ENCODE peak calls at places on chromosome 20, in ten cellular contexts. I, Z, A, H, R, F, G, J, U and W are unnamed samples.

GRCh38 chr20:51481311-51481997 is 61.1 kb downstream of the NFATC2 start:
- DNase-seq in U (no peak), G (no peak), A (no peak), F (no peak), J (no peak), R (no peak), I (no peak), H (no peak), Z (no peak), W (no peak)

GRCh38 chr20:45985573-45985972 is 13.6 kb upstream of the ZNF335 start:
- DNase-seq in A (no peak), J (no peak), R (no peak), F (no peak), U (no peak), G (no peak), Z (peak; percentile 56), H (peak; percentile 21), I (no peak), W (no peak)

GRCh38 chr20:58847483-58847882 is 3.2 kb downstream of the GNAS-AS1 start:
- DNase-seq in F (no peak), G (no peak), A (no peak), H (no peak), U (no peak), I (no peak), R (no peak), J (no peak), Z (no peak), W (no peak)

GRCh38 chr20:53004267-53004813 is 32.2 kb downstream of the TSHZ2 start:
- DNase-seq in Z (no peak), R (no peak), F (no peak), A (no peak), J (no peak), I (no peak), U (no peak), H (no peak), G (no peak), W (no peak)

GRCh38 chr20:24382330-24382729 is 87.1 kb upstream of the SYNDIG1 start:
- DNase-seq in H (no peak), U (no peak), Z (peak; percentile 77), J (no peak), I (no peak), R (no peak), F (peak; percentile 46), A (no peak), G (peak; percentile 9), W (no peak)

GRCh38 chr20:53977391-53977790 is 93.0 kb downstream of the BCAS1 start:
- DNase-seq in H (no peak), R (no peak), J (no peak), G (no peak), U (no peak), F (no peak), A (no peak), I (no peak), Z (no peak), W (no peak)

GRCh38 chr20:46739441-46740213 is 30.2 kb downstream of the SLC2A10 start:
- DNase-seq in G (no peak), I (peak; percentile 70), F (no peak), H (no peak), Z (no peak), U (no peak), J (no peak), R (peak; percentile 28), A (no peak), W (no peak)

GRCh38 chr20:10280016-10280908 is 61.6 kb downstream of the SNAP25 start:
- DNase-seq in R (no peak), H (peak; percentile 40), I (no peak), Z (no peak), A (no peak), U (no peak), G (no peak), F (no peak), J (no peak), W (no peak)

GRCh38 chr20:57619053-57619831 is 984 bp downstream of the ZBP1 start:
- DNase-seq in R (no peak), J (no peak), Z (no peak), A (no peak), G (peak; percentile 75), I (no peak), U (peak; percentile 93), H (no peak), F (peak; percentile 40), W (no peak)

GRCh38 chr20:57621426-57622200 is 1.4 kb upstream of the ZBP1 start:
- DNase-seq in F (no peak), I (peak; percentile 14), U (no peak), G (no peak), Z (no peak), J (no peak), H (no peak), A (no peak), R (no peak), W (no peak)

GRCh38 chr20:57622201-57622570 is 2.0 kb upstream of the ZBP1 start:
- DNase-seq in Z (no peak), J (no peak), G (no peak), U (no peak), R (no peak), F (no peak), A (no peak), I (no peak), H (no peak), W (no peak)

GRCh38 chr20:57620274-57620990 is at the start of gene ZBP1:
- DNase-seq in A (no peak), F (no peak), J (no peak), H (no peak), Z (no peak), U (peak; percentile 73), G (peak; percentile 84), R (no peak), I (no peak), W (no peak)

DNA sequence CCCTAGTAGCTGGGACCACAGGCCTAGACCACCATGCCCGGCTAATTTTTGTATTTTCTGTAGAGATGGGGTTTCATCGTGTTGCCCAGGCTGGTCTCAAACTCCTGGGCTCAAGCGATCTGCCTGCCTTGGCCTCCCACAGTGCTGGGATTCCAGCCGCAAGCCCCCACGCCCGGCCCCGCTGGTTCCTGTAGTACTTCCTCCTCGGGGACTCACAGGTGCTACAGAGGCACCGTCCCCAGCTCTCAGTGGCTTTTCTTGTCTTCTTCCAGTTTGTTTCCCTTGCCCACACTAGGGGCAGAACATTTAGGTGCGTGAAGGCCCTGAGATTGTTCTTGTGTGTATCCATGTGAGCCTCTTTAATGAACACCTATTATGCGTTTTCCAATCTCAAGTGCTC is 773 bp upstream of the ZBP1 start:
- DNase-seq in I (no peak), G (peak; percentile 58), J (no peak), F (no peak), H (no peak), Z (no peak), R (no peak), U (no peak), A (no peak), W (no peak)
- H3K4me1 ChIP-seq in I (peaks cover 24% of the 10 kb centered on the region), G (peaks cover 4% of the 10 kb centered on the region), J (no peaks in the 10 kb centered on the region), F (no peaks in the 10 kb centered on the region), H (no peaks in the 10 kb centered on the region), Z (no peaks in the 10 kb centered on the region), R (peaks cover 6% of the 10 kb centered on the region), U (peaks cover 42% of the 10 kb centered on the region), A (no peaks in the 10 kb centered on the region), W (peaks cover 6% of the 10 kb centered on the region)

GRCh38 chr20:38755324-38755910 is 7.2 kb downstream of the ACTR5 start:
- DNase-seq in A (no peak), J (no peak), G (no peak), U (no peak), I (no peak), F (no peak), H (no peak), Z (no peak), R (no peak), W (no peak)

GRCh38 chr20:38757145-38757800 is 9.0 kb downstream of the ACTR5 start:
- DNase-seq in F (no peak), I (no peak), A (no peak), J (no peak), U (no peak), R (no peak), G (no peak), Z (no peak), H (no peak), W (no peak)

GRCh38 chr20:38752029-38752428 is 3.8 kb downstream of the ACTR5 start:
- DNase-seq in G (no peak), F (no peak), J (no peak), I (no peak), Z (no peak), U (no peak), H (no peak), A (no peak), R (no peak), W (no peak)

GRCh38 chr20:38751360-38751976 is 3.2 kb downstream of the ACTR5 start:
- DNase-seq in J (no peak), I (no peak), H (peak; percentile 56), A (no peak), U (no peak), Z (no peak), G (no peak), F (no peak), R (peak; percentile 27), W (no peak)

GRCh38 chr20:38754924-38755323 is 6.7 kb downstream of the ACTR5 start:
- DNase-seq in H (no peak), G (no peak), U (no peak), F (no peak), A (no peak), I (no peak), Z (no peak), R (no peak), J (no peak), W (no peak)
- H3K4me3 ChIP-seq in H (no peak overlapping the region), G (no peak overlapping the region), U (no peak overlapping the region), F (no peak overlapping the region), A (no peak overlapping the region), I (no peak overlapping the region), Z (no peak overlapping the region), R (no peak overlapping the region), J (no peak overlapping the region), W (no peak overlapping the region)

GRCh38 chr20:32537657-32538525 is 47.2 kb downstream of the NOL4L start:
- DNase-seq in I (no peak), H (peak; percentile 64), J (no peak), G (no peak), Z (no peak), U (no peak), F (no peak), A (no peak), R (no peak), W (no peak)

GRCh38 chr20:32539063-32539816 is 45.9 kb downstream of the NOL4L start:
- DNase-seq in R (no peak), I (no peak), A (no peak), J (no peak), G (peak; percentile 25), H (no peak), U (no peak), Z (no peak), F (no peak), W (no peak)

GRCh38 chr20:32538526-32538918 is 46.6 kb downstream of the NOL4L start:
- DNase-seq in I (no peak), A (no peak), R (no peak), H (peak; percentile 70), G (no peak), F (no peak), J (no peak), Z (no peak), U (no peak), W (no peak)

GRCh38 chr20:32541917-32542615 is 43.1 kb downstream of the NOL4L start:
- DNase-seq in A (no peak), U (no peak), F (no peak), R (no peak), I (no peak), Z (no peak), G (no peak), H (no peak), J (no peak), W (no peak)

GRCh38 chr20:32539817-32540675 is 45.1 kb downstream of the NOL4L start:
- DNase-seq in U (no peak), J (no peak), F (no peak), Z (no peak), G (peak; percentile 51), A (no peak), I (no peak), R (no peak), H (no peak), W (no peak)
- H3K4me1 ChIP-seq in U (peaks cover 31% of the 10 kb centered on the region), J (peaks cover 6% of the 10 kb centered on the region), F (peaks cover 2% of the 10 kb centered on the region), Z (peaks cover 26% of the 10 kb centered on the region), G (peaks cover 34% of the 10 kb centered on the region), A (peaks cover 8% of the 10 kb centered on the region), I (peaks cover 11% of the 10 kb centered on the region), R (peaks cover 13% of the 10 kb centered on the region), H (peaks cover 40% of the 10 kb centered on the region), W (peaks cover 5% of the 10 kb centered on the region)

DNA sequence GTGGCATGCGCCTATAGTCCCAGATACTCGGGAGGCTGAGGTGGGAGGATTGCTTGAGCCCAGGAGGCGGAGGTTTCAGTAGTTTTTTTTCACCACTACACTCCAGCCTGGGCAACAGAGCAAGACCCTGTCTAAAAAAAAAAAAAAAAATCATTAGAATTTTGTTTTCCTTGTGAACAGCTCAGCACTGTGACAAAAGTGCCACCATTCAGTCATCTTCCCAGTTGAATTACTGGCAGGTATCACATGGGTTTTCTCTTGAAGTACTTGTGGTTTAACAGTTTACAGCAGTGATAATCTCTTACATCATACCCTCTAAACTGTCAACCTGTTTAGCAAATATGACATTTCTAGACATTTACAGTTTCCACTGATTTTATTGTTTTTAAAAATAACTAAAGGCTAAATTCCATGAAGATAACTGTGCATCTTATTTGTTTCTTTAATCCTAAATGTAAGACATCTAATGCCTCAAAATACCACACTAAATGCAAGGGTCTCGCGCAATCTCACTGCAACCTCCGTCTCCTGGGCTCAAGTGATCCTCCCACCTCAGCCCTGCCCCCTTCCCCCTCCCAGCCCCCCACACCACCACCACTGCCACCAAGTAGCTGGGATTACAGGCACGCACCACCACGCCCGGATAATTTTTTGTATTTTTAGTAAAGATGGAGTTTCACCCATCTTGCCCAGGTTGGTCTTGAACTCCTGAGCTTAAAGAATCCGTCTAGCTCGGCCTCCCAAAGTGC is 7.0 kb downstream of the TRPC4AP start:
- DNase-seq in A (no peak), H (no peak), U (no peak), G (no peak), J (no peak), R (no peak), F (no peak), I (no peak), Z (no peak), W (no peak)
- H3K4me3 ChIP-seq in A (no peak overlapping the region), H (no peak overlapping the region), U (no peak overlapping the region), G (no peak overlapping the region), J (no peak overlapping the region), R (no peak overlapping the region), F (no peak overlapping the region), I (no peak overlapping the region), Z (no peak overlapping the region), W (no peak overlapping the region)